ENCODE peak calls at places on chromosomes 2 and 18, in seven cellular contexts. U is breast epithelium, A is pancreas, Q is GM23248, B is astrocyte of the spinal cord, N is NCI-H1092 treated with DMSO at 0.1 percent for 48 hours, C is SK-N-MC. Z is an unnamed sample.

GRCh38 chr2:85008252-85008651 is 37.3 kb downstream of the KCMF1 start:
- DNase-seq in B (no peak), C (no peak), N (no peak), A (no peak), Q (no peak), U (no peak), Z (no peak)

GRCh38 chr2:98172951-98173350 is 86.0 kb downstream of the VWA3B start:
- DNase-seq in B (no peak), Q (no peak), U (no peak), N (no peak), A (no peak), C (no peak), Z (no peak)

GRCh38 chr2:105777071-105777482 is 32.4 kb downstream of the NCK2 start:
- DNase-seq in N (no peak), U (no peak), C (no peak), Q (no peak), A (no peak), B (no peak), Z (no peak)

GRCh38 chr2:218033208-218033589 is 30.4 kb upstream of the TNS1 start:
- DNase-seq in Q (no peak), U (no peak), C (no peak), A (peak), B (no peak), N (no peak), Z (no peak)

GRCh38 chr2:74572178-74572925 is 17.8 kb downstream of the DOK1 start:
- DNase-seq in B (no peak), A (no peak), Q (no peak), U (no peak), N (no peak), C (no peak), Z (no peak)

GRCh38 chr2:126784636-126785035 is 114.1 kb upstream of the TEX51 start:
- DNase-seq in Q (no peak), U (no peak), C (no peak), N (no peak), A (no peak), B (no peak), Z (no peak)

GRCh38 chr2:213149332-213149875 is 2.0 kb downstream of the IKZF2 start:
- DNase-seq in N (no peak), C (no peak), U (no peak), B (peak), Q (peak), A (no peak), Z (no peak)

GRCh38 chr2:68404901-68405799 is 40.1 kb downstream of the PLEK start:
- DNase-seq in C (no peak), N (no peak), Q (no peak), B (no peak), U (no peak), A (no peak), Z (no peak)

GRCh38 chr2:23385748-23386421 is 906 bp downstream of the KLHL29 start:
- DNase-seq in A (peak), C (no peak), U (no peak), N (peak), B (no peak), Q (peak), Z (no peak)

GRCh38 chr18:23982154-23983071 is 32.1 kb upstream of the TTC39C start:
- DNase-seq in A (no peak), B (peak), C (no peak), U (no peak), N (no peak), Q (peak), Z (peak)

GRCh38 chr2:170486730-170487129 is 228.4 kb upstream of the SP5 start:
- DNase-seq in C (no peak), U (no peak), Q (no peak), B (no peak), N (no peak), A (no peak), Z (no peak)

GRCh38 chr2:111667542-111668273 is 216.3 kb downstream of the ANAPC1 start:
- DNase-seq in A (no peak), B (peak), N (no peak), U (no peak), Q (peak), C (no peak), Z (no peak)

Z was measured in right lobe of liver.